ENCODE peak calls at places on chromosomes 2 and 18, in six cellular contexts. Y, B, F, R, H and S are unnamed samples.

GRCh38 chr18:50747849-50748242 is 72.0 kb downstream of the MRO start:
- DNase-seq in Y (no peak), B (no peak), F (no peak), R (no peak), H (no peak), S (no peak)

GRCh38 chr2:68734176-68734575 is 435 bp upstream of the ARHGAP25 start:
- DNase-seq in Y (peak), B (no peak), F (no peak), R (no peak), H (no peak), S (no peak)

GRCh38 chr2:143974262-143974661 is 545.7 kb downstream of the ZEB2 start:
- DNase-seq in Y (no peak), B (no peak), F (no peak), R (peak), H (no peak), S (peak)

GRCh38 chr2:33062665-33063249 is 116.0 kb downstream of the LTBP1 start:
- DNase-seq in Y (no peak), B (no peak), F (no peak), R (peak), H (no peak), S (no peak)

GRCh38 chr2:6325616-6326015 is 540.1 kb downstream of the CMPK2 start:
- DNase-seq in Y (no peak), B (no peak), F (no peak), R (no peak), H (no peak), S (no peak)

GRCh38 chr2:85712261-85712660 is 18.1 kb downstream of the GNLY start:
- DNase-seq in Y (no peak), B (no peak), F (no peak), R (no peak), H (no peak), S (no peak)

GRCh38 chr18:54094474-54094873 is 130.0 kb downstream of the MBD2 start:
- DNase-seq in Y (no peak), B (no peak), F (no peak), R (no peak), H (no peak), S (no peak)

GRCh38 chr2:112582314-112582746 is 2.1 kb upstream of the CHCHD5 start:
- DNase-seq in Y (peak), B (peak), F (no peak), R (peak), H (no peak), S (peak)

GRCh38 chr2:109533823-109534222 is 79.9 kb downstream of the SEPTIN10 start:
- DNase-seq in Y (no peak), B (no peak), F (no peak), R (no peak), H (peak), S (no peak)

GRCh38 chr18:44679056-44679911 is 1.4 kb upstream of the SETBP1 start:
- DNase-seq in Y (peak), B (peak), F (peak), R (peak), H (peak), S (peak)